ENCODE peak calls at places on chromosomes 5 and 9, in seven cellular contexts. One of them, this sample, is unnamed.

GRCh38 chr5:179373101-179373934 is 28.1 kb upstream of the ADAMTS2 start:
- DNase-seq in breast epithelium: peak; percentile 25
- DNase-seq in transverse colon: no peak
- DNase-seq in stomach: no peak
- DNase-seq in GM12878: no peak
- DNase-seq in GM12891: no peak
- DNase-seq in HCT116: no peak
- DNase-seq in this sample: no peak

GRCh38 chr5:100854594-100854993 is 48.5 kb downstream of the ST8SIA4 start:
- DNase-seq in stomach: no peak
- DNase-seq in transverse colon: no peak
- DNase-seq in GM12878: no peak
- DNase-seq in HCT116: no peak
- DNase-seq in GM12891: no peak
- DNase-seq in breast epithelium: no peak
- DNase-seq in this sample: no peak

GRCh38 chr5:173011602-173012001 is 28.0 kb downstream of the ATP6V0E1 start:
- DNase-seq in stomach: no peak
- DNase-seq in HCT116: no peak
- DNase-seq in transverse colon: no peak
- DNase-seq in GM12878: no peak
- DNase-seq in GM12891: no peak
- DNase-seq in breast epithelium: no peak
- DNase-seq in this sample: no peak

GRCh38 chr5:172142709-172143215 is 45.3 kb downstream of the STK10 start:
- DNase-seq in GM12891: no peak
- DNase-seq in HCT116: no peak
- DNase-seq in transverse colon: no peak
- DNase-seq in GM12878: no peak
- DNase-seq in stomach: no peak
- DNase-seq in breast epithelium: no peak
- DNase-seq in this sample: no peak

GRCh38 chr9:133534346-133535284 is at the start of gene ADAMTSL2:
- DNase-seq in stomach: peak; percentile 73
- DNase-seq in breast epithelium: no peak
- DNase-seq in GM12878: no peak
- DNase-seq in HCT116: no peak
- DNase-seq in transverse colon: peak; percentile 55
- DNase-seq in GM12891: no peak
- DNase-seq in this sample: no peak

GRCh38 chr9:93663877-93664548 is 87.6 kb downstream of the PHF2 start:
- DNase-seq in HCT116: no peak
- DNase-seq in transverse colon: no peak
- DNase-seq in GM12878: no peak
- DNase-seq in breast epithelium: no peak
- DNase-seq in stomach: no peak
- DNase-seq in GM12891: no peak
- DNase-seq in this sample: no peak

GRCh38 chr5:100683881-100684280 is 148.7 kb downstream of the FAM174A start:
- DNase-seq in stomach: no peak
- DNase-seq in transverse colon: no peak
- DNase-seq in HCT116: no peak
- DNase-seq in breast epithelium: no peak
- DNase-seq in GM12878: no peak
- DNase-seq in GM12891: no peak
- DNase-seq in this sample: no peak

GRCh38 chr9:136546697-136547481 is 1.0 kb upstream of the NOTCH1 start:
- DNase-seq in GM12891: no peak
- DNase-seq in GM12878: no peak
- DNase-seq in HCT116: no peak
- DNase-seq in breast epithelium: peak; percentile 63
- DNase-seq in transverse colon: peak; percentile 81
- DNase-seq in stomach: peak; percentile 83
- DNase-seq in this sample: peak; percentile 58

GRCh38 chr9:101628173-101628572 is 33.4 kb upstream of the PPP3R2 start:
- DNase-seq in transverse colon: no peak
- DNase-seq in GM12878: no peak
- DNase-seq in breast epithelium: no peak
- DNase-seq in GM12891: no peak
- DNase-seq in HCT116: no peak
- DNase-seq in stomach: no peak
- DNase-seq in this sample: no peak

GRCh38 chr9:109498195-109499060 is at the start of gene PTPN3:
- DNase-seq in stomach: peak; percentile 40
- DNase-seq in GM12891: no peak
- DNase-seq in transverse colon: peak; percentile 22
- DNase-seq in breast epithelium: no peak
- DNase-seq in HCT116: no peak
- DNase-seq in GM12878: no peak
- DNase-seq in this sample: no peak

GRCh38 chr9:129111762-129112151 is 542 bp downstream of the PTPA start:
- DNase-seq in HCT116: no peak
- DNase-seq in breast epithelium: no peak
- DNase-seq in GM12878: no peak
- DNase-seq in transverse colon: peak; percentile 49
- DNase-seq in stomach: peak; percentile 47
- DNase-seq in GM12891: peak; percentile 54
- DNase-seq in this sample: peak; percentile 42

GRCh38 chr5:13601152-13601551 is 343.3 kb downstream of the DNAH5 start:
- DNase-seq in stomach: no peak
- DNase-seq in breast epithelium: no peak
- DNase-seq in transverse colon: no peak
- DNase-seq in GM12891: no peak
- DNase-seq in HCT116: no peak
- DNase-seq in GM12878: no peak
- DNase-seq in this sample: no peak

GRCh38 chr5:172763120-172763464 is 7.9 kb downstream of the DUSP1 start:
- DNase-seq in transverse colon: no peak
- DNase-seq in HCT116: no peak
- DNase-seq in GM12878: no peak
- DNase-seq in stomach: no peak
- DNase-seq in breast epithelium: no peak
- DNase-seq in GM12891: no peak
- DNase-seq in this sample: no peak

GRCh38 chr5:64292611-64293215 is 127.1 kb downstream of the RNF180 start:
- DNase-seq in breast epithelium: no peak
- DNase-seq in stomach: no peak
- DNase-seq in GM12878: no peak
- DNase-seq in HCT116: no peak
- DNase-seq in transverse colon: no peak
- DNase-seq in GM12891: no peak
- DNase-seq in this sample: no peak

GRCh38 chr9:117772960-117773359 is 68.8 kb downstream of the TLR4 start:
- DNase-seq in HCT116: no peak
- DNase-seq in stomach: no peak
- DNase-seq in GM12891: no peak
- DNase-seq in transverse colon: peak; percentile 56
- DNase-seq in GM12878: no peak
- DNase-seq in breast epithelium: no peak
- DNase-seq in this sample: no peak

GRCh38 chr5:36880761-36881160 is 4.2 kb downstream of the NIPBL start:
- DNase-seq in GM12891: no peak
- DNase-seq in transverse colon: no peak
- DNase-seq in GM12878: no peak
- DNase-seq in breast epithelium: no peak
- DNase-seq in stomach: no peak
- DNase-seq in HCT116: no peak
- DNase-seq in this sample: no peak

GRCh38 chr9:115369322-115369957 is 251.5 kb upstream of the TNC start:
- DNase-seq in GM12878: no peak
- DNase-seq in HCT116: no peak
- DNase-seq in breast epithelium: peak; percentile 24
- DNase-seq in stomach: no peak
- DNase-seq in GM12891: no peak
- DNase-seq in transverse colon: no peak
- DNase-seq in this sample: no peak

GRCh38 chr9:117547321-117547720 is 132.5 kb upstream of the ASTN2 start:
- DNase-seq in stomach: no peak
- DNase-seq in breast epithelium: no peak
- DNase-seq in HCT116: no peak
- DNase-seq in transverse colon: no peak
- DNase-seq in GM12878: no peak
- DNase-seq in GM12891: no peak
- DNase-seq in this sample: no peak

GRCh38 chr5:122180146-122180712 is 50.9 kb downstream of the ZNF474 start:
- DNase-seq in GM12878: no peak
- DNase-seq in transverse colon: no peak
- DNase-seq in GM12891: no peak
- DNase-seq in breast epithelium: no peak
- DNase-seq in HCT116: no peak
- DNase-seq in stomach: no peak
- DNase-seq in this sample: no peak

GRCh38 chr9:126419475-126419874 is 92.8 kb downstream of the MVB12B start:
- DNase-seq in GM12878: no peak
- DNase-seq in HCT116: no peak
- DNase-seq in breast epithelium: no peak
- DNase-seq in GM12891: no peak
- DNase-seq in transverse colon: no peak
- DNase-seq in stomach: no peak
- DNase-seq in this sample: no peak

GRCh38 chr9:8140557-8140956 is 341.0 kb upstream of the DMAC1 start:
- DNase-seq in breast epithelium: no peak
- DNase-seq in GM12878: no peak
- DNase-seq in GM12891: no peak
- DNase-seq in transverse colon: no peak
- DNase-seq in stomach: no peak
- DNase-seq in HCT116: no peak
- DNase-seq in this sample: no peak

DNA sequence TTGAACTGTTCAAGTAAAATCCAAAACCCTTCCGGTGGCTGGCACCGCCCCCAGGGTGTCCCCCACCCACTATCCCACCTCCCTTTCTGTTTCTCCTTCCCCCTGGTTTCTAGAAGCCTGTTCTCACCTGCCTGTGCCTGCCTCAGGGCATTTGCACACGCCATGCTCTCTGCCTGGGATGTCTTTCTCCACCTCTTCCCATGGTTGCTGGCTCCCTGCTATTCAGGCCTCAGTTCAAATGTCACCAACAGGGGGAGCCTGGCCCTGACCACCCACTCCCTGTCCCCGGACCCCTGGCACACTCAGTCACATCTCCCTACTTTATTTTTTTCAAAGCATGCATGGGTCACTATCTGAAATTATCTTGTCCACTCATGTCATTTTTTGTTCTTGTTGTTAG is 39.9 kb upstream of the EEIG1 start:
- DNase-seq in GM12878: no peak
- DNase-seq in HCT116: no peak
- DNase-seq in transverse colon: no peak
- DNase-seq in stomach: no peak
- DNase-seq in breast epithelium: no peak
- DNase-seq in GM12891: no peak
- DNase-seq in this sample: no peak
- TF ChIP-seq POLR2AphosphoS5 in GM12878: no peak
- TF ChIP-seq POLR2AphosphoS5 in HCT116: no peak
- TF ChIP-seq POLR2AphosphoS5 in transverse colon: no peak
- TF ChIP-seq POLR2AphosphoS5 in stomach: no peak
- TF ChIP-seq POLR2AphosphoS5 in breast epithelium: no peak
- TF ChIP-seq POLR2AphosphoS5 in GM12891: no peak
- TF ChIP-seq POLR2AphosphoS5 in this sample: no peak

DNA sequence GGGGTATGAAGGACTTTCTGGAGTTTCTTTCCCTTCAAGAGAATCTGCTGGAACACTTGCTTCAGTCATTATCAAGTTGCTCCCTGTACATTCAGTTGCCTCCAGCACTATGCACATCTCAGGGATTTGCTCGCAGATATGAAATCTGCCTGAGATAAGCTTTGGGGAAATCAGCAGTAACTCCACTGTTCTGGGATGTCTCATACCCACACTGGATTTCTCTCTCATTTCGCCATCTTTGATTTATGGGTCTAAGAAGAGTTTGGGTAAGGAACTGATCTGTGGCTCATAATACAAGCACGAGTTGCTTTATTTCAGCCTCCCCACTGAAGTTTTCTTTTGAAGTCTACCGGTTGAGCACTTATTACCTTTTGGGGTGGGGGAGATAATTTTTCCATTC is 585.6 kb downstream of the PSAT1 start:
- DNase-seq in stomach: no peak
- DNase-seq in transverse colon: no peak
- DNase-seq in GM12891: no peak
- DNase-seq in GM12878: no peak
- DNase-seq in breast epithelium: no peak
- DNase-seq in HCT116: no peak
- DNase-seq in this sample: no peak
- TF ChIP-seq POLR2AphosphoS5 in stomach: no peak
- TF ChIP-seq POLR2AphosphoS5 in transverse colon: no peak
- TF ChIP-seq POLR2AphosphoS5 in GM12891: no peak
- TF ChIP-seq POLR2AphosphoS5 in GM12878: no peak
- TF ChIP-seq POLR2AphosphoS5 in breast epithelium: no peak
- TF ChIP-seq POLR2AphosphoS5 in HCT116: no peak
- TF ChIP-seq POLR2AphosphoS5 in this sample: no peak

DNA sequence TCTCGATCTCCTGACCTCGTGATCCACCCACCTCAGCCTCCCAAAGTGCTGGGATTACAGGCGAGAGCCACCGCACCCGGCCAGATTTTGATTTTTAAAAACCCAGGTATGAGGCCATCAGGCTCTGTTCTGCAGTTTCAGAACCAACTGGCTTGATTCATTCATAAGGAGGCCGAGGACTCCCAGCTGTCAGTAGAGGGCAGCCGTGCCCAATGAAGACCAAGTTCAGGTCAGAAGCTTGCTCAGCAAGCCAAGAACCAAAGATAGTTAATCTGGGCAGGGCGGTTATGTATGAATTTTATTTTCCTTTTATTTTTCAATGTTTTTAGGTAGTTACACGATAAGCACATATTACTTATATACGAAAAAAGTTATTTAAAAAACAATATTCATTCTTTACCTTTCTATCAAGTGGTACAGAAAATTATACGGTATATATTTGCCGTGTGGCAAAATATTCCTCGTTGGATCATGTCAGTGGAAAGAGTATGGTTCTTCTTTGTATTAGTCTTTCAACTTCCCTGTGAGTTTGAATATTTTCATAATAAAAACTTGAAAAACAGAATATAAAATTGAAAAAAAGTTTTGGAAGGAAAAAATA is 18.0 kb downstream of the MGAT1 start:
- DNase-seq in breast epithelium: peak; percentile 70
- DNase-seq in GM12891: peak; percentile 58
- DNase-seq in transverse colon: peak; percentile 82
- DNase-seq in GM12878: no peak
- DNase-seq in HCT116: peak; percentile 68
- DNase-seq in stomach: peak; percentile 80
- DNase-seq in this sample: no peak
- TF ChIP-seq POLR2AphosphoS5 in breast epithelium: no peak
- TF ChIP-seq POLR2AphosphoS5 in GM12891: no peak
- TF ChIP-seq POLR2AphosphoS5 in transverse colon: peak; percentile 19
- TF ChIP-seq POLR2AphosphoS5 in GM12878: no peak
- TF ChIP-seq POLR2AphosphoS5 in HCT116: no peak
- TF ChIP-seq POLR2AphosphoS5 in stomach: peak; percentile 60
- TF ChIP-seq POLR2AphosphoS5 in this sample: no peak

DNA sequence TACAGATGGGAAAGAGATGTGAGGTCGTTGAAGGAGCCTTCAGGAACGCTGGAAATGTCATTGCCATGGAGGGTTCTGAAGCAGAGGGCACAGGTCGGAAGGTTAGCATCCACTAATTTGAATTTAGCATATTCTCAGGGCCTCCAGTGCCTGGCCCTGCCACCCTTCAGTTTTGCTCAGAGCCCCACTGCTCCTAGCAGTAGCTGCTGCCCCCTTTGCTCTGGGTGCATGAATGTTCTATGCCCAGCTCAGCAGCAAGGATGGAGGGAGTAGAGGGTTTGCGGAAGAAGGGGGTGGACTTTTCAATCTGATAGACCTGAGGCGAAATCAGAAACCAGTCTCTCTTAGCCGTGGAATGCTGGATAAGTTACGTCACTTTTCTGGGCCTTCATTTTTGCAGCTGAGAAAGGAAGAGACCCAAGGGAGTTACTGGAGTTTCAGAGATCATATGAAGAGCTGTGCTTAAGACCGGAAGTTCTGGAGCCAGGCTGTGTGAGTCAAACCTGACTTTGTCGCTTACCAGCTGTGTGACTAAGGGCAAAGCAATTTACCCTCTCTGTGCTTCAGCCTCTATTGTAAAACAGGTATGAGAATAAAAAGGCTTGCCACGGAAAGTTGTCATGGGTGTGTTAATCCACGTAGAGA is 133.2 kb upstream of the PANK3 start:
- DNase-seq in GM12891: no peak
- DNase-seq in HCT116: peak; percentile 65
- DNase-seq in breast epithelium: no peak
- DNase-seq in stomach: no peak
- DNase-seq in transverse colon: no peak
- DNase-seq in GM12878: no peak
- DNase-seq in this sample: no peak
- TF ChIP-seq POLR2AphosphoS5 in GM12891: no peak
- TF ChIP-seq POLR2AphosphoS5 in HCT116: peak; percentile 29
- TF ChIP-seq POLR2AphosphoS5 in breast epithelium: no peak
- TF ChIP-seq POLR2AphosphoS5 in stomach: no peak
- TF ChIP-seq POLR2AphosphoS5 in transverse colon: no peak
- TF ChIP-seq POLR2AphosphoS5 in GM12878: no peak
- TF ChIP-seq POLR2AphosphoS5 in this sample: no peak